ENCODE peak calls at places on chromosome 13, in ten cellular contexts. E is T follicular helper cell; Z is CD4-positive, alpha-beta memory T cell; H is cardiac fibroblast; Q is bronchial epithelial cell; X is AG04450; S is amniotic epithelial cell; O is renal cortical epithelial cell; G is mesenteric fat pad; N is GM23248. J is an unnamed sample.

GRCh38 chr13:47027797-47028437 is 131.1 kb upstream of the HTR2A start:
- DNase-seq in E (no peak), Z (no peak), H (no peak), Q (no peak), X (no peak), S (no peak), O (no peak), G (no peak), N (no peak), J (no peak)

GRCh38 chr13:98216135-98216565 is 39.1 kb upstream of the RNF113B start:
- DNase-seq in E (no peak), Z (no peak), H (peak; percentile 34), Q (peak; percentile 50), X (peak; percentile 68), S (peak; percentile 55), O (peak; percentile 85), G (no peak), N (peak; percentile 96), J (peak; percentile 80)

GRCh38 chr13:101649490-101650126 is 197.1 kb downstream of the ITGBL1 start:
- DNase-seq in E (no peak), Z (no peak), H (peak; percentile 38), Q (peak; percentile 97), X (peak; percentile 3), S (peak; percentile 96), O (peak; percentile 97), G (no peak), N (peak; percentile 88), J (peak; percentile 33)

GRCh38 chr13:25561842-25562241 is 190.1 kb downstream of the ATP8A2 start:
- DNase-seq in E (no peak), Z (no peak), H (no peak), Q (no peak), X (no peak), S (no peak), O (no peak), G (no peak), N (no peak), J (no peak)

GRCh38 chr13:30933334-30933681 is 852 bp downstream of the TEX26 start:
- DNase-seq in E (no peak), Z (no peak), H (no peak), Q (no peak), X (no peak), S (no peak), O (no peak), G (no peak), N (no peak), J (no peak)

GRCh38 chr13:35144496-35144895 is 202.4 kb downstream of the NBEA start:
- DNase-seq in E (no peak), Z (no peak), H (peak; percentile 51), Q (peak; percentile 50), X (no peak), S (peak; percentile 20), O (peak; percentile 38), G (no peak), N (peak; percentile 10), J (no peak)

GRCh38 chr13:65677906-65678305 is 1552.2 kb downstream of the PCDH9 start:
- DNase-seq in E (no peak), Z (no peak), H (peak; percentile 42), Q (no peak), X (no peak), S (peak; percentile 25), O (peak; percentile 9), G (no peak), N (no peak), J (no peak)

GRCh38 chr13:25571237-25571636 is 199.5 kb downstream of the ATP8A2 start:
- DNase-seq in E (no peak), Z (no peak), H (no peak), Q (no peak), X (no peak), S (no peak), O (no peak), G (no peak), N (no peak), J (no peak)

GRCh38 chr13:30052127-30052526 is 201.7 kb upstream of the UBL3 start:
- DNase-seq in E (no peak), Z (no peak), H (no peak), Q (no peak), X (no peak), S (peak; percentile 31), O (no peak), G (no peak), N (no peak), J (no peak)

GRCh38 chr13:114141261-114141996 is 9.0 kb upstream of the RASA3 start:
- DNase-seq in E (no peak), Z (peak; percentile 39), H (no peak), Q (no peak), X (no peak), S (no peak), O (no peak), G (no peak), N (no peak), J (no peak)

GRCh38 chr13:59345316-59345715 is 818.4 kb downstream of the DIAPH3 start:
- DNase-seq in E (no peak), Z (no peak), H (peak; percentile 73), Q (no peak), X (no peak), S (peak; percentile 17), O (no peak), G (no peak), N (no peak), J (no peak)

GRCh38 chr13:48431987-48432615 is 19.2 kb upstream of the LPAR6 start:
- DNase-seq in E (no peak), Z (no peak), H (peak; percentile 66), Q (peak; percentile 29), X (no peak), S (peak; percentile 17), O (peak; percentile 77), G (no peak), N (peak; percentile 53), J (peak; percentile 39)

J was measured in BJ.